ENCODE peak calls at places on chromosomes 2 and 18, in seven cellular contexts. Y is body of pancreas; S is stomach; N is uterus; I is GM12878; M is naive thymus-derived CD4-positive, alpha-beta T cell; U is NT2/D1. R is an unnamed sample.

GRCh38 chr2:23526114-23526513 is 141.1 kb downstream of the KLHL29 start:
- DNase-seq in Y (no peak), S (no peak), N (no peak), I (no peak), M (no peak), U (no peak), R (no peak)

GRCh38 chr2:86021396-86022378 is 84.0 kb downstream of the POLR1A start:
- DNase-seq in Y (no peak), S (no peak), N (no peak), I (no peak), M (no peak), U (no peak), R (no peak)

GRCh38 chr18:11146238-11146946 is 3.0 kb downstream of the PIEZO2 start:
- DNase-seq in Y (no peak), S (no peak), N (no peak), I (no peak), M (no peak), U (no peak), R (no peak)

GRCh38 chr2:73851274-73851673 is 22.5 kb downstream of the STAMBP start:
- DNase-seq in Y (peak; percentile 3), S (peak; percentile 27), N (no peak), I (no peak), M (no peak), U (no peak), R (peak; percentile 58)

GRCh38 chr2:120395686-120396518 is 50.0 kb downstream of the INHBB start:
- DNase-seq in Y (peak; percentile 22), S (peak; percentile 25), N (no peak), I (no peak), M (no peak), U (no peak), R (no peak)

GRCh38 chr18:8212893-8213805 is 396.1 kb upstream of the RAB12 start:
- DNase-seq in Y (no peak), S (no peak), N (no peak), I (no peak), M (no peak), U (no peak), R (no peak)

GRCh38 chr2:70894765-70895164 is 40.9 kb upstream of the ATP6V1B1 start:
- DNase-seq in Y (no peak), S (peak; percentile 7), N (no peak), I (no peak), M (no peak), U (no peak), R (no peak)

GRCh38 chr2:56713161-56713676 is 529.4 kb downstream of the CCDC85A start:
- DNase-seq in Y (no peak), S (no peak), N (no peak), I (no peak), M (no peak), U (no peak), R (no peak)

GRCh38 chr2:189854956-189855355 is 70.7 kb downstream of the PMS1 start:
- DNase-seq in Y (no peak), S (no peak), N (no peak), I (no peak), M (no peak), U (no peak), R (no peak)

GRCh38 chr2:238097988-238098853 is 1.9 kb upstream of the ESPNL start:
- DNase-seq in Y (peak; percentile 72), S (peak; percentile 69), N (no peak), I (no peak), M (no peak), U (peak; percentile 79), R (peak; percentile 93)

GRCh38 chr2:102698369-102699111 is 63.3 kb upstream of the TMEM182 start:
- DNase-seq in Y (no peak), S (peak; percentile 82), N (no peak), I (no peak), M (no peak), U (no peak), R (peak; percentile 87)

GRCh38 chr2:219612605-219613286 is 14.7 kb upstream of the SLC4A3 start:
- DNase-seq in Y (no peak), S (peak; percentile 34), N (no peak), I (no peak), M (peak; percentile 10), U (no peak), R (peak; percentile 78)

GRCh38 chr2:201883970-201884369 is 77.6 kb downstream of the CDK15 start:
- DNase-seq in Y (no peak), S (no peak), N (no peak), I (no peak), M (no peak), U (no peak), R (no peak)
- H3K4me1 ChIP-seq in Y (peaks cover 11% of the 10 kb centered on the region), S (peaks cover 20% of the 10 kb centered on the region), N (no peaks in the 10 kb centered on the region), I (peaks cover 3% of the 10 kb centered on the region), M (no peaks in the 10 kb centered on the region), U (no peaks in the 10 kb centered on the region), R (no peaks in the 10 kb centered on the region)

GRCh38 chr2:60350791-60351190 is 202.7 kb downstream of the BCL11A start:
- DNase-seq in Y (no peak), S (no peak), N (no peak), I (no peak), M (no peak), U (no peak), R (no peak)
- H3K4me1 ChIP-seq in Y (no peaks in the 10 kb centered on the region), S (no peaks in the 10 kb centered on the region), N (no peaks in the 10 kb centered on the region), I (peaks cover 56% of the 10 kb centered on the region), M (no peaks in the 10 kb centered on the region), U (no peaks in the 10 kb centered on the region), R (no peaks in the 10 kb centered on the region)

GRCh38 chr2:43216629-43217028 is 9.8 kb downstream of the ZFP36L2 start:
- DNase-seq in Y (no peak), S (no peak), N (no peak), I (no peak), M (no peak), U (no peak), R (no peak)
- H3K4me1 ChIP-seq in Y (peaks cover 44% of the 10 kb centered on the region), S (peaks cover 49% of the 10 kb centered on the region), N (peaks cover 19% of the 10 kb centered on the region), I (peaks cover 28% of the 10 kb centered on the region), M (peaks cover 21% of the 10 kb centered on the region), U (peaks cover 4% of the 10 kb centered on the region), R (peaks cover 14% of the 10 kb centered on the region)

DNA sequence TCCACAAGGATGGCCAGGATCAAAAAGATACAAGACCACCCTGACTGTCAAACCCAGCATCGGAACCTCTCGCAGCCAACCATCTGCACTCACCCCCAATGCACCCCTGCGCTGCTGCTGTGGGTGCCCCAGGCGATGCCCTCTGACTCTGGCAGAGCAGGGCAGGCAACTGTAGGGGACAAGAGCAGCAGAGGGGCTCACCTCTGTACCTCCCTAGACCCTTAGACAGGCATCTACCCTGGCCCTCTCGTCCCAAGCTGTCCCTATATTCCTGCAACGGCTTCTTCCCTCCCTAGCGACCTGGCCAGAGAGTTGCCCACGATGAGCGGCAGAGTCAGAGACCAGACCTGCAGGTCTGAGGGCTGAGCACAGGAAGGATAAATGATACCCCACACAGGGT is 128.2 kb downstream of the HDAC4 start:
- DNase-seq in Y (peak; percentile 1), S (no peak), N (no peak), I (no peak), M (no peak), U (no peak), R (no peak)
- H3K4me1 ChIP-seq in Y (peaks cover 12% of the 10 kb centered on the region), S (peaks cover 91% of the 10 kb centered on the region), N (peaks cover 4% of the 10 kb centered on the region), I (peaks cover 34% of the 10 kb centered on the region), M (peaks cover 40% of the 10 kb centered on the region), U (peaks cover 8% of the 10 kb centered on the region), R (peaks cover 7% of the 10 kb centered on the region)

DNA sequence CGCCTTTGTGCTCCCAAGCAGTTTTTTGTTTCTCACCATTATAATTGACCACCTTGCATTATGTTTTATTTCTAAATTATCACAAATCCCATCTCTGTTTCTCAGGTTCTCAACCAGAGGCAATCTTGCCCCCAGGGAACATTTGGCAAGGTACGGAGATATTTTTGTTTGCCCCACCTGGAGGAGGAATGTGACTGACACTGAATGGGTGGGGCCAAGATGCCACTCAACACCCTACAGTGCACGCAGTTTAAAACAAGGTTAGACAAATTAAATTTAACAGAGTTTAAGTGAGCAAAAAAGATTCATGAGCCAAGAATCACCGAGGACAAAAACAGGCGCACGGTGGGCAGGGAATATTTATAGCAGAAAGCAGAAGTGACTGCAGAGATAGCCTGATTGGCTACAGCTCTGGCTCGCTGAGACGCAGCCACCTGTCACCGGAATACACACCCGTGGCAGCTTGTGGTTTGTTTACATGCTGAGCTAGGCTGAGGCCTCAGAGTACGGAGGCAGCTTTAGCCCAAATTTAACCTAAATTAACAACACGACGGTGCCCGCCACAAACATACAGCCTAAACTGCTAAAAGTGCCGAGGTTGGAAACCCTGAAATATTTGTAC is 150.0 kb upstream of the ALKAL2 start:
- DNase-seq in Y (peak; percentile 73), S (peak; percentile 55), N (no peak), I (no peak), M (peak; percentile 76), U (no peak), R (peak; percentile 93)
- H3K4me1 ChIP-seq in Y (peaks cover 10% of the 10 kb centered on the region), S (peaks cover 6% of the 10 kb centered on the region), N (no peaks in the 10 kb centered on the region), I (no peaks in the 10 kb centered on the region), M (peaks cover 18% of the 10 kb centered on the region), U (no peaks in the 10 kb centered on the region), R (no peaks in the 10 kb centered on the region)

DNA sequence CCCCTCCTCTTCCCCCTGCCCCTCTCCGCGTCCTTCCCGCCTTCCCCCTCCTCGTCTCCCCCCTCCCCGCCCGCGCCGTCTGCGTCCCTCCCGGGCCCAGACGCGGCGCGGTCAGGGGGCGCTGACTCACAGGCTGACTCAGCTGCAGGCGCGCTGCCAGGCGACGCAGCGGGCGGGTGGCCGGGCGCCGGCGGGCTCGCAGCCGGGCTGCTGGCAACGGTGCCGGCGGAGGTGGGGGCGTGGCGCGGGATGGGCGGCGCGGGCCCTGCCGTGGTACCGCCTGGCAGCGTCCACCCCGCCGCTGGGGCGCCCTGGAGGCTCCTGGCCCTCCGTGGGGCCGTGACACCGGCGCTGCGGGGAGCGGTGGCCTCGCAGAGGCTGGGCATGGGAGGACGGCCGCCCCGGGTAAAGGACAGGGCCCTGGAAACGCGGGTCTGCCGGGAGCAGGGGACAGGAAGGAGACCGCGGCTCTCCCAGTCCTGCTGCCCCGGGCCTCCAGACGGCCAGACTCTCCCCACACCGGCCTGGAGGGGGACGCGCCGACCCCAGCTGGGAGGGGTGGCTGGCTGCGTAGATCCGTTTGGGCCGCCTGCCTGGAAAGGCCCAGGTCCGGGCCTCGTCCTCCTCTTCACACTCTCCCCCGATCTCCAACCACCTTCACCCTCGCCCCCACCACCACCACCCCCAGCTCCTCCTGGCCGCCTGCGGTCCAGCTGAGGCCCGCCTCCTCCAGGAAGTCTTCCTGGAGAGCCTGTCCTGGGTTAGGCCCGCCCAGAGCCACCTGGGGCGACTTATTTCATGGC is 10.0 kb upstream of the PROC start:
- DNase-seq in Y (peak; percentile 92), S (peak; percentile 95), N (peak; percentile 90), I (no peak), M (peak; percentile 46), U (peak; percentile 82), R (peak; percentile 94)
- H3K4me1 ChIP-seq in Y (peaks cover 22% of the 10 kb centered on the region), S (peaks cover 32% of the 10 kb centered on the region), N (peaks cover 5% of the 10 kb centered on the region), I (peaks cover 19% of the 10 kb centered on the region), M (no peaks in the 10 kb centered on the region), U (peaks cover 3% of the 10 kb centered on the region), R (peaks cover 35% of the 10 kb centered on the region)